ENCODE peak calls at places on chromosomes 11 and 22, in five cellular contexts. V is psoas muscle; X is germinal center; B is central memory CD4-positive, alpha-beta T cell; K is GM04504. L is an unnamed sample.

GRCh38 chr11:68412593-68413475 is 47.7 kb upstream of the PPP6R3 start:
- DNase-seq in B (no peak), X (peak; percentile 20), V (peak; percentile 84), K (peak; percentile 96), L (no peak)

GRCh38 chr11:119209186-119209585 is 3.0 kb downstream of the CBL start:
- DNase-seq in K (no peak), X (no peak), B (no peak), V (no peak), L (no peak)

GRCh38 chr11:60343094-60343704 is 16.1 kb downstream of the MS4A6E start:
- DNase-seq in V (no peak), X (peak; percentile 54), K (no peak), B (no peak), L (no peak)

GRCh38 chr11:65559951-65560537 is 1.9 kb upstream of the LTBP3 start:
- DNase-seq in B (no peak), K (no peak), X (no peak), V (no peak), L (no peak)

GRCh38 chr11:65053826-65054503 is 4.4 kb downstream of the NAALADL1 start:
- DNase-seq in K (no peak), X (peak; percentile 24), V (no peak), B (peak; percentile 35), L (no peak)

GRCh38 chr11:8298801-8299786 is 35.4 kb upstream of the LMO1 start:
- DNase-seq in B (no peak), K (no peak), X (no peak), V (no peak), L (no peak)

GRCh38 chr11:79100093-79100704 is 340.6 kb downstream of the TENM4 start:
- DNase-seq in X (peak; percentile 73), B (no peak), V (no peak), K (no peak), L (no peak)

GRCh38 chr22:19710769-19711106 is 3.6 kb upstream of the SEPTIN5 start:
- DNase-seq in X (no peak), V (no peak), K (no peak), B (no peak), L (no peak)

GRCh38 chr22:29570456-29570855 is 10.5 kb downstream of the NIPSNAP1 start:
- DNase-seq in K (no peak), V (no peak), B (no peak), X (no peak), L (no peak)

GRCh38 chr11:92340839-92341238 is 116.2 kb downstream of the FAT3 start:
- DNase-seq in B (no peak), V (no peak), K (no peak), X (no peak), L (no peak)

GRCh38 chr22:45499746-45500145 is 2.9 kb upstream of the FBLN1 start:
- DNase-seq in X (no peak), B (no peak), V (peak; percentile 67), K (no peak), L (no peak)

GRCh38 chr22:45677060-45677459 is 5.4 kb downstream of the ATXN10 start:
- DNase-seq in V (no peak), X (no peak), B (no peak), K (no peak), L (no peak)

GRCh38 chr11:2949920-2950319 is 20.7 kb upstream of the PHLDA2 start:
- DNase-seq in V (no peak), B (no peak), X (no peak), K (no peak), L (no peak)

GRCh38 chr22:47901911-47902310 is 1139.5 kb downstream of the TBC1D22A start:
- DNase-seq in X (no peak), K (no peak), B (no peak), V (no peak), L (no peak)

GRCh38 chr22:41975299-41976069 is 6.2 kb downstream of the SEPTIN3 start:
- DNase-seq in X (no peak), B (no peak), V (no peak), K (no peak), L (no peak)

GRCh38 chr11:72122607-72123006 is 10.1 kb upstream of the ANAPC15 start:
- DNase-seq in V (no peak), K (no peak), B (no peak), X (no peak), L (no peak)

GRCh38 chr11:85848556-85848955 is 6.6 kb upstream of the CCDC83 start:
- DNase-seq in X (no peak), K (no peak), V (no peak), B (no peak), L (no peak)

GRCh38 chr11:46381836-46382643 is 571 bp downstream of the MDK start:
- DNase-seq in X (no peak), K (no peak), V (peak; percentile 53), B (no peak), L (no peak)

GRCh38 chr11:96235725-96236124 is 107.3 kb downstream of the MAML2 start:
- DNase-seq in X (no peak), V (no peak), B (no peak), K (no peak), L (no peak)

GRCh38 chr11:9222654-9223053 is 42.5 kb downstream of the DENND5A start:
- DNase-seq in K (no peak), B (no peak), X (no peak), V (no peak), L (no peak)

GRCh38 chr11:73659961-73660360 is 13.6 kb downstream of the PLEKHB1 start:
- DNase-seq in B (no peak), V (no peak), X (no peak), K (no peak), L (no peak)

GRCh38 chr11:103085758-103086365 is 6.1 kb downstream of the DCUN1D5 start:
- DNase-seq in K (no peak), X (no peak), B (no peak), V (no peak), L (no peak)

GRCh38 chr11:73645570-73645969 is 811 bp upstream of the PLEKHB1 start:
- DNase-seq in V (no peak), B (no peak), K (no peak), X (no peak), L (no peak)

GRCh38 chr11:113894421-113894996 is 10.1 kb upstream of the HTR3B start:
- DNase-seq in B (no peak), V (no peak), X (no peak), K (no peak), L (no peak)

GRCh38 chr11:36750349-36750748 is 152.3 kb upstream of the RAG2 start:
- DNase-seq in V (no peak), B (no peak), K (no peak), X (no peak), L (no peak)

GRCh38 chr11:69447786-69448185 is 33.7 kb upstream of the LINC01488 start:
- DNase-seq in B (no peak), X (no peak), V (no peak), K (no peak), L (no peak)

GRCh38 chr11:125773516-125773915 is 5.1 kb downstream of the PATE2 start:
- DNase-seq in B (no peak), K (no peak), V (no peak), X (no peak), L (no peak)

GRCh38 chr11:13152736-13153541 is 124.7 kb upstream of the BMAL1 start:
- DNase-seq in V (no peak), B (no peak), X (no peak), K (no peak), L (no peak)

GRCh38 chr11:112355726-112356125 is 95.1 kb upstream of the PLET1 start:
- DNase-seq in K (no peak), X (no peak), V (no peak), B (no peak), L (no peak)

GRCh38 chr11:1559103-1559951 is 12.7 kb downstream of the DUSP8 start:
- DNase-seq in V (peak; percentile 97), X (no peak), B (no peak), K (peak; percentile 67), L (no peak)

GRCh38 chr11:68840661-68841653 is 759 bp downstream of the CPT1A start:
- DNase-seq in V (peak; percentile 78), X (peak; percentile 33), B (peak; percentile 12), K (no peak), L (no peak)

GRCh38 chr11:16606784-16607674 is 131.4 kb upstream of the C11orf58 start:
- DNase-seq in K (no peak), B (no peak), X (no peak), V (peak; percentile 78), L (no peak)

GRCh38 chr11:70176940-70177689 is 26.0 kb upstream of the FADD start:
- DNase-seq in V (no peak), B (peak; percentile 36), K (no peak), X (peak; percentile 82), L (no peak)

GRCh38 chr11:85918910-85919794 is 64.0 kb downstream of the CCDC83 start:
- DNase-seq in X (no peak), K (no peak), V (no peak), B (no peak), L (no peak)